ENCODE peak calls at places on chromosomes 11 and 22, in four cellular contexts. K, C, L and N are unnamed samples. For H3K4me1, the result is how much of the 10 kb centered on the place peaks cover.

GRCh38 chr11:45652781-45653180 is 12.6 kb downstream of the CHST1 start:
- DNase-seq in K (no peak), C (peak), L (peak), N (no peak)

GRCh38 chr11:12673601-12673923 is 659 bp upstream of the TEAD1 start:
- DNase-seq in K (no peak), C (no peak), L (no peak), N (no peak)

GRCh38 chr22:24402460-24403192 is 24.8 kb upstream of the ADORA2A start:
- DNase-seq in K (no peak), C (no peak), L (peak), N (no peak)

GRCh38 chr11:35013514-35014191 is 97.2 kb downstream of the PDHX start:
- DNase-seq in K (no peak), C (peak), L (no peak), N (peak)

GRCh38 chr11:121965330-121965729 is 150.7 kb downstream of the BLID start:
- DNase-seq in K (no peak), C (no peak), L (peak), N (no peak)

GRCh38 chr11:8567597-8568198 is 26.3 kb downstream of the STK33 start:
- DNase-seq in K (no peak), C (no peak), L (peak), N (no peak)

GRCh38 chr22:25495286-25495685 is 69.2 kb upstream of the GRK3 start:
- DNase-seq in K (no peak), C (no peak), L (peak), N (no peak)

GRCh38 chr11:44607324-44607962 is 42.0 kb downstream of the CD82 start:
- DNase-seq in K (no peak), C (no peak), L (peak), N (no peak)

GRCh38 chr22:36301851-36302250 is 48.9 kb downstream of the APOL1 start:
- DNase-seq in K (no peak), C (no peak), L (peak), N (no peak)

GRCh38 chr22:19879248-19879575 is 24.5 kb upstream of the GNB1L start:
- DNase-seq in K (no peak), C (no peak), L (no peak), N (no peak)

GRCh38 chr11:126333142-126333541 is 22.3 kb upstream of the ST3GAL4 start:
- DNase-seq in K (no peak), C (no peak), L (no peak), N (no peak)

GRCh38 chr11:21933095-21933494 is 259.8 kb upstream of the ANO5 start:
- DNase-seq in K (no peak), C (no peak), L (no peak), N (no peak)

GRCh38 chr11:46036969-46037368 is 84.3 kb downstream of the PHF21A start:
- DNase-seq in K (no peak), C (no peak), L (peak), N (no peak)

GRCh38 chr11:8911040-8911823 is at the start of gene AKIP1:
- DNase-seq in K (peak), C (peak), L (peak), N (peak)

GRCh38 chr22:19130959-19131684 is at the start of gene TSSK2:
- DNase-seq in K (no peak), C (no peak), L (no peak), N (no peak)

GRCh38 chr11:27215471-27216267 is 147.3 kb downstream of the CCDC34 start:
- DNase-seq in K (peak), C (no peak), L (no peak), N (no peak)

GRCh38 chr11:6251990-6252473 is 7.6 kb upstream of the CCKBR start:
- DNase-seq in K (peak), C (no peak), L (peak), N (no peak)

GRCh38 chr11:133052537-133052936 is 479.8 kb downstream of the OPCML start:
- DNase-seq in K (no peak), C (no peak), L (no peak), N (no peak)

GRCh38 chr22:29148036-29148435 is 57.7 kb upstream of the EMID1 start:
- DNase-seq in K (no peak), C (no peak), L (no peak), N (no peak)

GRCh38 chr11:134561348-134561720 is 149.3 kb upstream of the B3GAT1 start:
- DNase-seq in K (no peak), C (no peak), L (no peak), N (no peak)

GRCh38 chr22:47621253-47621652 is 858.8 kb downstream of the TBC1D22A start:
- DNase-seq in K (no peak), C (no peak), L (no peak), N (no peak)

GRCh38 chr11:118895093-118896039 is 11.7 kb downstream of the CXCR5 start:
- DNase-seq in K (peak), C (no peak), L (no peak), N (peak)

GRCh38 chr11:125938418-125938817 is 7.4 kb upstream of the VSIG10L2 start:
- DNase-seq in K (no peak), C (no peak), L (no peak), N (peak)

GRCh38 chr11:46288451-46288850 is 11.0 kb downstream of the CREB3L1 start:
- DNase-seq in K (no peak), C (no peak), L (no peak), N (no peak)

GRCh38 chr11:90423378-90423777 is 200.5 kb upstream of the CHORDC1 start:
- DNase-seq in K (no peak), C (peak), L (no peak), N (no peak)

GRCh38 chr11:45285289-45285828 is 782 bp downstream of the SYT13 start:
- DNase-seq in K (no peak), C (peak), L (no peak), N (no peak)

GRCh38 chr22:36136475-36136874 is 24.1 kb downstream of the APOL3 start:
- DNase-seq in K (no peak), C (no peak), L (peak), N (no peak)

GRCh38 chr11:16561150-16561549 is 177.3 kb upstream of the C11orf58 start:
- DNase-seq in K (no peak), C (no peak), L (peak), N (no peak)

GRCh38 chr11:62925745-62926668 is 4.8 kb upstream of the CHRM1 start:
- DNase-seq in K (no peak), C (peak), L (no peak), N (no peak)

GRCh38 chr11:105466582-105467228 is 143.2 kb upstream of the GRIA4 start:
- DNase-seq in K (no peak), C (no peak), L (peak), N (no peak)

GRCh38 chr11:116694815-116695590 is 77.8 kb downstream of the BUD13 start:
- DNase-seq in K (no peak), C (no peak), L (no peak), N (no peak)

GRCh38 chr11:44606472-44606871 is 41.0 kb downstream of the CD82 start:
- DNase-seq in K (no peak), C (no peak), L (no peak), N (no peak)

GRCh38 chr11:117076941-117077659 is 21.1 kb downstream of the SIK3 start:
- DNase-seq in K (no peak), C (no peak), L (no peak), N (no peak)

GRCh38 chr11:111283945-111284481 is 14.3 kb upstream of the POU2AF3 start:
- DNase-seq in K (peak), C (no peak), L (peak), N (no peak)

GRCh38 chr11:69055598-69056516 is 7.1 kb downstream of the TPCN2 start:
- DNase-seq in K (no peak), C (no peak), L (no peak), N (no peak)
- H3K4me1 ChIP-seq in K (under half), C (under half), L (under half), N (under half)

DNA sequence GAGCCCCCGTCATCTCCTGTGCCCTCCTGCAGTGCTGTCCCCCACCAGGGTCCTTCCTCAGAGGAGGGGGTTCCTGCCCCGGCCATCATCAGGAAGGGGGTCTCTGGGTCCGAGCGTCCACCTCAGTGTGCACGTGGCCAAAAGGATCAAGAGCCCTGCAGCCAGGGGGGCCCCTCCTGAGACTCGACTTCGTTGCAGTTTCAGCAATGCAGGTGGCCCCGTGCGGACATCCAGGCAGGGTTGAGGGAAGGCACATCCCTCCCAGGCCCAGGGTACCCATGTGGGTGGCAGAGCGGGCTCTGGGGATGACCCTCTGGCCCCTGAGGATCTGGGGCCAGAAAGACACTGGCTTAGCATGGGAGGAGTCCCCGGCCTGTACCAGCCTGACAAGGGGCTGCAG is 41.3 kb downstream of the LRP5 start:
- DNase-seq in K (no peak), C (no peak), L (no peak), N (no peak)
- H3K4me1 ChIP-seq in K (under half), C (under half), L (under half), N (under half)

GRCh38 chr22:26536762-26537134 is 24.5 kb upstream of the TFIP11 start:
- DNase-seq in K (no peak), C (no peak), L (no peak), N (no peak)
- H3K4me1 ChIP-seq in K (under half), C (under half), L (under half), N (under half)

GRCh38 chr22:30968015-30968923 is at the start of gene MORC2:
- DNase-seq in K (no peak), C (no peak), L (peak), N (no peak)
- H3K4me1 ChIP-seq in K (under half), C (under half), L (under half), N (under half)

DNA sequence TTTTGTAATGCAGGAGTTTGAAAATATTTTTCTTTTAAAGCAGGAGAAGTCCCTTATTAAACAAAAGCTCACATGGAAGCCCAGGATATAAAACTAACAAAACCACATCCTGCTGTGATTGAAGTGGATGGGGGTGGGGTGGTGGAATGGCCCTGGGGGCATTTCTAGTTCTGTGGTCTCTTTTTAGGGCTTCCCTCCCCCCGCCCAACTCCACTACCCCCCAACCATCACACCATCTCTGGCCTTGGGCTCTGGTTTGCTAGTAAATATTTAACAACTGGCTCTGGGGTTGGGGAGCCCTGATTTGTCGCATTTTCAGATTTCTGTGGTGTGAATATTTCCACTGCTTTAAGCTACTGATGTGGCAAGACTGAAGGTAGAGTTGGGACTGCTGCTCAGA is 279.6 kb upstream of the PLET1 start:
- DNase-seq in K (no peak), C (no peak), L (no peak), N (no peak)
- H3K4me1 ChIP-seq in K (under half), C (under half), L (under half), N (under half)

DNA sequence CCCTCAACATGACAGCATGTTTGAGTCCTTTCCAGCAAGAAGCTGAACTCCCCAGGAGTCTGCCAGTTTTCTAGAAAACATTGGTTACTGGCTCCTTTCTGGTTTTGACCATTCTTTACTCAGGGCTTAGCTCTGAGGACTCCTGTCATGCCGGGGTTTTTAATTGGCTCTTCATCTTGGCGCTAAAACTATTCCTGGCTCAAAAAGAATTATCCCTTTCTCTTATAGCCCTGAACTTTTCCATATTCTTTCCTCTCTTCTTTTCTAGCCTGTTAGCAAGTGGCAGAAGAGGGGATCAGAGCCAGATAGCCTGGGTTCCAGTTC is 59.7 kb downstream of the TRAF6 start:
- DNase-seq in K (no peak), C (no peak), L (no peak), N (no peak)
- H3K4me1 ChIP-seq in K (under half), C (under half), L (under half), N (under half)

GRCh38 chr11:1309498-1310314 is at the start of gene TOLLIP:
- DNase-seq in K (peak), C (peak), L (peak), N (peak)
- H3K4me1 ChIP-seq in K (under half), C (under half), L (under half), N (under half)

GRCh38 chr11:128610765-128611617 is 23.6 kb upstream of the ETS1 start:
- DNase-seq in K (no peak), C (no peak), L (no peak), N (peak)
- H3K4me1 ChIP-seq in K (under half), C (under half), L (under half), N (under half)